ENCODE peak calls at places on chromosome 9, in six cellular contexts. One of them, this sample, is unnamed.

GRCh38 chr9:5453673-5454072 is 3.3 kb downstream of the CD274 start:
- DNase-seq in MM.1S: no peak
- DNase-seq in CD8-positive, alpha-beta T cell: no peak
- DNase-seq in PC-3: no peak
- DNase-seq in BE2C: no peak
- DNase-seq in left ventricle myocardium inferior: no peak
- DNase-seq in this sample: no peak

GRCh38 chr9:70949239-70949638 is 172.2 kb downstream of the TRPM3 start:
- DNase-seq in MM.1S: peak; percentile 30
- DNase-seq in CD8-positive, alpha-beta T cell: no peak
- DNase-seq in PC-3: no peak
- DNase-seq in BE2C: no peak
- DNase-seq in left ventricle myocardium inferior: no peak
- DNase-seq in this sample: no peak

GRCh38 chr9:93600504-93600903 is 24.1 kb downstream of the PHF2 start:
- DNase-seq in MM.1S: no peak
- DNase-seq in CD8-positive, alpha-beta T cell: no peak
- DNase-seq in PC-3: no peak
- DNase-seq in BE2C: no peak
- DNase-seq in left ventricle myocardium inferior: no peak
- DNase-seq in this sample: no peak

GRCh38 chr9:77839459-77840140 is 191.5 kb upstream of the GNA14 start:
- DNase-seq in MM.1S: no peak
- DNase-seq in CD8-positive, alpha-beta T cell: no peak
- DNase-seq in PC-3: peak; percentile 42
- DNase-seq in BE2C: no peak
- DNase-seq in left ventricle myocardium inferior: no peak
- DNase-seq in this sample: no peak

GRCh38 chr9:130410443-130410842 is 34.3 kb upstream of the ASS1 start:
- DNase-seq in MM.1S: no peak
- DNase-seq in CD8-positive, alpha-beta T cell: no peak
- DNase-seq in PC-3: no peak
- DNase-seq in BE2C: no peak
- DNase-seq in left ventricle myocardium inferior: no peak
- DNase-seq in this sample: no peak

GRCh38 chr9:109912726-109913460 is 132.9 kb downstream of the PALM2AKAP2 start:
- DNase-seq in MM.1S: peak; percentile 64
- DNase-seq in CD8-positive, alpha-beta T cell: no peak
- DNase-seq in PC-3: peak; percentile 22
- DNase-seq in BE2C: no peak
- DNase-seq in left ventricle myocardium inferior: no peak
- DNase-seq in this sample: no peak

GRCh38 chr9:78707080-78707479 is 410.2 kb downstream of the PSAT1 start:
- DNase-seq in MM.1S: no peak
- DNase-seq in CD8-positive, alpha-beta T cell: no peak
- DNase-seq in PC-3: no peak
- DNase-seq in BE2C: no peak
- DNase-seq in left ventricle myocardium inferior: no peak
- DNase-seq in this sample: no peak

GRCh38 chr9:69674741-69675438 is 2.7 kb upstream of the APBA1 start:
- DNase-seq in MM.1S: no peak
- DNase-seq in CD8-positive, alpha-beta T cell: no peak
- DNase-seq in PC-3: peak; percentile 53
- DNase-seq in BE2C: no peak
- DNase-seq in left ventricle myocardium inferior: no peak
- DNase-seq in this sample: no peak

GRCh38 chr9:75918154-75918553 is 27.7 kb downstream of the PCSK5 start:
- DNase-seq in MM.1S: no peak
- DNase-seq in CD8-positive, alpha-beta T cell: no peak
- DNase-seq in PC-3: no peak
- DNase-seq in BE2C: no peak
- DNase-seq in left ventricle myocardium inferior: no peak
- DNase-seq in this sample: no peak

GRCh38 chr9:114798793-114799427 is 6.9 kb downstream of the TNFSF15 start:
- DNase-seq in MM.1S: no peak
- DNase-seq in CD8-positive, alpha-beta T cell: no peak
- DNase-seq in PC-3: no peak
- DNase-seq in BE2C: no peak
- DNase-seq in left ventricle myocardium inferior: no peak
- DNase-seq in this sample: no peak

GRCh38 chr9:74753650-74754049 is 134.1 kb downstream of the TRPM6 start:
- DNase-seq in MM.1S: no peak
- DNase-seq in CD8-positive, alpha-beta T cell: no peak
- DNase-seq in PC-3: no peak
- DNase-seq in BE2C: no peak
- DNase-seq in left ventricle myocardium inferior: no peak
- DNase-seq in this sample: no peak

GRCh38 chr9:16431666-16432065 is 438.8 kb downstream of the BNC2 start:
- DNase-seq in MM.1S: no peak
- DNase-seq in CD8-positive, alpha-beta T cell: no peak
- DNase-seq in PC-3: no peak
- DNase-seq in BE2C: no peak
- DNase-seq in left ventricle myocardium inferior: no peak
- DNase-seq in this sample: no peak
- H3K4me1 ChIP-seq in MM.1S: no peaks in the 10 kb centered on the region
- H3K4me1 ChIP-seq in CD8-positive, alpha-beta T cell: no peaks in the 10 kb centered on the region
- H3K4me1 ChIP-seq in PC-3: no peaks in the 10 kb centered on the region
- H3K4me1 ChIP-seq in BE2C: no peaks in the 10 kb centered on the region
- H3K4me1 ChIP-seq in left ventricle myocardium inferior: no peaks in the 10 kb centered on the region
- H3K4me1 ChIP-seq in this sample: no peaks in the 10 kb centered on the region

DNA sequence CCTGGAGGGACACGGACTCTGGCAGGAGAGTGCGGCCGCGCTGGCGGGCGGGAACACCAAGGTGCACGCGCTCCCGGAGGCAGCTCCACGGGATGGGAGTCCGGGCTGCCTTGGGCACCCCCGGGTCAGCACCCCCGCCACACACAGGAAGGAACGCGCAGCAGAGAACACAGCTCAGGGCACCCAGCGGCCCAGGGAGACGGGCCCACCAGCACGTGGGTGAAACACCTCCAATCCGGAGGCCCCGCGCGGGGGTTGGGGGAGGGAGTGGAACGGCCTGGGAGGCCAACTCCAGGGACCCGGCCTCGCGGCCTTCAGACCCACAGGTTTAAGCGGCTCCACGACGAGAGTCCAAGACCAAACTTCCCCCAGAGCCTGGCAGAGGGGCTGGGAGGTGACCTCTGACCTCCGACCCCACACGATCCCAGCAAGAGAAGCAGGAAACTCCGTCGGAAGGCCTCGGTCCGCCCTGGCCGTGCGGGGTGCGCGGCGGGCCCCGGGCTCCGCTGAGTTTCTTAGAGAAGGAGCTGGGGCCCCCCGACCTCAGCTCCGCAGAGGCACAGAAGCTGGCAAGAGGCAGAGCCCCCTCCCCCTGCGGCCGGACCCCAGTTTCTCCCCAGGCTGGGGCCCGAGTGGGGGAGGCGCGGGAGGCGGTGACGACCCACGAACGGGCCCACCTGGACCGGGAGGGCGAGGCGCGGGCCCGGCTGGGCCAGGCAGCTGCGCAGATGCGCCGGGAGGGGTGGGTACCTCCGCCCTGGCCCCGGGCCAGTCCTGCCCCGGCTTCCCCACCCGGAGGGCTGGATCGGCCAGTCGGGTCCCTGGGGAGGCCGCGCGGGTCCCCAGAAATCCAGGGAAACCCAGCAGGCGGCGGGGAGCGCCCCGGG is 851 bp downstream of the NACC2 start:
- DNase-seq in MM.1S: no peak
- DNase-seq in CD8-positive, alpha-beta T cell: peak; percentile 74
- DNase-seq in PC-3: peak; percentile 44
- DNase-seq in BE2C: peak; percentile 53
- DNase-seq in left ventricle myocardium inferior: peak; percentile 88
- DNase-seq in this sample: peak; percentile 85
- H3K4me1 ChIP-seq in MM.1S: no peaks in the 10 kb centered on the region
- H3K4me1 ChIP-seq in CD8-positive, alpha-beta T cell: peaks cover 33% of the 10 kb centered on the region
- H3K4me1 ChIP-seq in PC-3: peaks cover 9% of the 10 kb centered on the region
- H3K4me1 ChIP-seq in BE2C: peaks cover 15% of the 10 kb centered on the region
- H3K4me1 ChIP-seq in left ventricle myocardium inferior: peaks cover 73% of the 10 kb centered on the region
- H3K4me1 ChIP-seq in this sample: peaks cover 71% of the 10 kb centered on the region

GRCh38 chr9:68562456-68562855 is 21.8 kb upstream of the TMEM252 start:
- DNase-seq in MM.1S: no peak
- DNase-seq in CD8-positive, alpha-beta T cell: no peak
- DNase-seq in PC-3: no peak
- DNase-seq in BE2C: no peak
- DNase-seq in left ventricle myocardium inferior: no peak
- DNase-seq in this sample: no peak

GRCh38 chr9:68567565-68567964 is 26.9 kb upstream of the TMEM252 start:
- DNase-seq in MM.1S: no peak
- DNase-seq in CD8-positive, alpha-beta T cell: no peak
- DNase-seq in PC-3: no peak
- DNase-seq in BE2C: no peak
- DNase-seq in left ventricle myocardium inferior: no peak
- DNase-seq in this sample: no peak
- H3K4me1 ChIP-seq in MM.1S: no peaks in the 10 kb centered on the region
- H3K4me1 ChIP-seq in CD8-positive, alpha-beta T cell: no peaks in the 10 kb centered on the region
- H3K4me1 ChIP-seq in PC-3: no peaks in the 10 kb centered on the region
- H3K4me1 ChIP-seq in BE2C: no peaks in the 10 kb centered on the region
- H3K4me1 ChIP-seq in left ventricle myocardium inferior: no peaks in the 10 kb centered on the region
- H3K4me1 ChIP-seq in this sample: peaks cover 15% of the 10 kb centered on the region

DNA sequence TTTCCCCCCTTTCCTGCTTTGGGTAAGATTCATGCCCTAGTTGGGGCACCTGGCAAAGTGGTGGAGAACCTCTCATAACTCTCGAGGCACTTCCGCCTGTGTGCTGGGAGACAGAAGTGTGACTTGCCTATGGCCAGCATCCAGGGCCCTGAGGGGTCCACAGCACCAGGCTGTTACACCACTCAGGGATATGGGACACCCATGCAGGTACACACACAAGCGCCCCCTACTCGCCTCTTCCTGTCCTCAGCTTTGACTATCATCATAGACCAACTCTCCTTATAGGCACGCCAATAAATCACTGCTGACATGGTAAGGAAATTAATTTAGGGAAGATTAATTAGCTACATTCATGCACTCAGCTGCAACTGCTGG is 45.4 kb downstream of the SHB start:
- DNase-seq in MM.1S: no peak
- DNase-seq in CD8-positive, alpha-beta T cell: no peak
- DNase-seq in PC-3: no peak
- DNase-seq in BE2C: peak; percentile 50
- DNase-seq in left ventricle myocardium inferior: no peak
- DNase-seq in this sample: no peak
- H3K4me1 ChIP-seq in MM.1S: no peaks in the 10 kb centered on the region
- H3K4me1 ChIP-seq in CD8-positive, alpha-beta T cell: no peaks in the 10 kb centered on the region
- H3K4me1 ChIP-seq in PC-3: peaks cover 96% of the 10 kb centered on the region
- H3K4me1 ChIP-seq in BE2C: peaks cover 75% of the 10 kb centered on the region
- H3K4me1 ChIP-seq in left ventricle myocardium inferior: peaks cover 98% of the 10 kb centered on the region
- H3K4me1 ChIP-seq in this sample: peaks cover 94% of the 10 kb centered on the region

DNA sequence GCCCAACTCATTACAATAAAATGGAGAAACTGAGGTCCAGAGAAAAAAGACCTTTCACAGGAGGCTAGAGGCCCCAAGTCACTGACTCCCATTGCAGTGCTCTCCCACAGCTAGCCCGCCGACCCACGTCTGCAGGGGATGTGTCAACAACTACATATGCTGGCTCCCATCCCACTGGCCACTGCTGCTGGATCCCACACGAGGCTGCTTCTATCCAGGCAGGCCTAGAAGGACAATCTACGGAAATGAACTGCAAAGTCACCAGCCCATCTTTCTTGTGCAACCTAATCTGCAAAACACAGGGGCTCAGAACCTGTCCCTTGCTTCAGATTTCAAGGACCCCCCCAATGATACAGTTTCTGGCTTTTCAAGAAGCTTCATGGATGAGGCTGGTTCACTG is 24.0 kb downstream of the RAPGEF1 start:
- DNase-seq in MM.1S: no peak
- DNase-seq in CD8-positive, alpha-beta T cell: no peak
- DNase-seq in PC-3: no peak
- DNase-seq in BE2C: no peak
- DNase-seq in left ventricle myocardium inferior: peak; percentile 64
- DNase-seq in this sample: peak; percentile 55
- H3K4me1 ChIP-seq in MM.1S: peaks cover 13% of the 10 kb centered on the region
- H3K4me1 ChIP-seq in CD8-positive, alpha-beta T cell: peaks cover 17% of the 10 kb centered on the region
- H3K4me1 ChIP-seq in PC-3: peaks cover 14% of the 10 kb centered on the region
- H3K4me1 ChIP-seq in BE2C: peaks cover 8% of the 10 kb centered on the region
- H3K4me1 ChIP-seq in left ventricle myocardium inferior: peaks cover 97% of the 10 kb centered on the region
- H3K4me1 ChIP-seq in this sample: peaks cover 48% of the 10 kb centered on the region

DNA sequence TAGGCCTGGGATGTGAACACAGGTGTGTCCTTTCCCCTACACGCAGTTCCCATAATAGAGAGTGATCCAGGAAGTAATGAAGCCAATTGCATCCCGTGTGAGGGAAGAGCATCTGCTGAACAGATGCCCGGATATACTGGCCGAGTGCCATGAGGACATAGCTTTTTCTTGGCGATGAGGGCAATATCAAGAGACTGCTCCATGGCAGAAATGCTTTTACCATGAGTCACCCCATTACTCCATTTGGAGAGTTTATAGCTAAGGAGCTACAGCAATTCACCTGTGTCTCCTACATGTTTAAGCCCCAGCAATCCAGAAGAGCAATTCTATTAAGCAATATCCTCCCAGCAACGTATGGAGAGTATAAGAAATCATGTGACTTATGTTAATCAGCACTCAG is 222.0 kb upstream of the KLF4 start:
- DNase-seq in MM.1S: no peak
- DNase-seq in CD8-positive, alpha-beta T cell: no peak
- DNase-seq in PC-3: peak; percentile 97
- DNase-seq in BE2C: peak; percentile 59
- DNase-seq in left ventricle myocardium inferior: no peak
- DNase-seq in this sample: no peak
- H3K4me1 ChIP-seq in MM.1S: no peaks in the 10 kb centered on the region
- H3K4me1 ChIP-seq in CD8-positive, alpha-beta T cell: no peaks in the 10 kb centered on the region
- H3K4me1 ChIP-seq in PC-3: peaks cover 40% of the 10 kb centered on the region
- H3K4me1 ChIP-seq in BE2C: no peaks in the 10 kb centered on the region
- H3K4me1 ChIP-seq in left ventricle myocardium inferior: peaks cover 20% of the 10 kb centered on the region
- H3K4me1 ChIP-seq in this sample: peaks cover 15% of the 10 kb centered on the region

GRCh38 chr9:95055337-95055850 is 262.1 kb downstream of the FANCC start:
- DNase-seq in MM.1S: no peak
- DNase-seq in CD8-positive, alpha-beta T cell: no peak
- DNase-seq in PC-3: no peak
- DNase-seq in BE2C: no peak
- DNase-seq in left ventricle myocardium inferior: no peak
- DNase-seq in this sample: no peak
- H3K4me1 ChIP-seq in MM.1S: no peaks in the 10 kb centered on the region
- H3K4me1 ChIP-seq in CD8-positive, alpha-beta T cell: no peaks in the 10 kb centered on the region
- H3K4me1 ChIP-seq in PC-3: peaks cover 24% of the 10 kb centered on the region
- H3K4me1 ChIP-seq in BE2C: peaks cover 43% of the 10 kb centered on the region
- H3K4me1 ChIP-seq in left ventricle myocardium inferior: peaks cover 100% of the 10 kb centered on the region
- H3K4me1 ChIP-seq in this sample: peaks cover 95% of the 10 kb centered on the region

GRCh38 chr9:34983209-34983608 is 6.3 kb upstream of the DNAJB5 start:
- DNase-seq in MM.1S: peak; percentile 31
- DNase-seq in CD8-positive, alpha-beta T cell: no peak
- DNase-seq in PC-3: no peak
- DNase-seq in BE2C: no peak
- DNase-seq in left ventricle myocardium inferior: no peak
- DNase-seq in this sample: no peak
- H3K4me1 ChIP-seq in MM.1S: peaks cover 5% of the 10 kb centered on the region
- H3K4me1 ChIP-seq in CD8-positive, alpha-beta T cell: peaks cover 56% of the 10 kb centered on the region
- H3K4me1 ChIP-seq in PC-3: no peaks in the 10 kb centered on the region
- H3K4me1 ChIP-seq in BE2C: peaks cover 16% of the 10 kb centered on the region
- H3K4me1 ChIP-seq in left ventricle myocardium inferior: peaks cover 1% of the 10 kb centered on the region
- H3K4me1 ChIP-seq in this sample: no peaks in the 10 kb centered on the region

GRCh38 chr9:35521708-35522107 is 31.8 kb downstream of the RUSC2 start:
- DNase-seq in MM.1S: no peak
- DNase-seq in CD8-positive, alpha-beta T cell: no peak
- DNase-seq in PC-3: no peak
- DNase-seq in BE2C: no peak
- DNase-seq in left ventricle myocardium inferior: no peak
- DNase-seq in this sample: no peak
- H3K4me1 ChIP-seq in MM.1S: no peaks in the 10 kb centered on the region
- H3K4me1 ChIP-seq in CD8-positive, alpha-beta T cell: no peaks in the 10 kb centered on the region
- H3K4me1 ChIP-seq in PC-3: peaks cover 53% of the 10 kb centered on the region
- H3K4me1 ChIP-seq in BE2C: no peaks in the 10 kb centered on the region
- H3K4me1 ChIP-seq in left ventricle myocardium inferior: peaks cover 86% of the 10 kb centered on the region
- H3K4me1 ChIP-seq in this sample: peaks cover 82% of the 10 kb centered on the region